ENCODE peak calls at places on chromosomes 1 and 21, in ten cellular contexts. T, E, D, F, L, W, J, B, R and P are unnamed samples.

GRCh38 chr1:110255388-110255787 is 45.3 kb downstream of the KCNC4 start:
- DNase-seq in T (no peak), E (no peak), D (peak), F (no peak), L (no peak), W (no peak), J (peak), B (no peak), R (no peak), P (no peak)

GRCh38 chr1:10726355-10726754 is 70.1 kb downstream of the CASZ1 start:
- DNase-seq in T (no peak), E (no peak), D (no peak), F (no peak), L (no peak), W (no peak), J (peak), B (no peak), R (peak), P (no peak)

GRCh38 chr1:24390924-24391782 is 22.4 kb downstream of the STPG1 start:
- DNase-seq in T (peak), E (peak), D (peak), F (peak), L (peak), W (no peak), J (peak), B (peak), R (peak), P (peak)

GRCh38 chr1:10236405-10237156 is 26.2 kb downstream of the KIF1B start:
- DNase-seq in T (peak), E (no peak), D (no peak), F (no peak), L (no peak), W (no peak), J (no peak), B (no peak), R (no peak), P (no peak)

GRCh38 chr1:78843111-78843908 is 163.2 kb downstream of the ADGRL4 start:
- DNase-seq in T (peak), E (no peak), D (no peak), F (no peak), L (no peak), W (no peak), J (no peak), B (no peak), R (no peak), P (no peak)

GRCh38 chr1:226589008-226589733 is 40.6 kb downstream of the STUM start:
- DNase-seq in T (no peak), E (no peak), D (no peak), F (no peak), L (no peak), W (no peak), J (no peak), B (no peak), R (no peak), P (no peak)

GRCh38 chr1:92476071-92476607 is 10.6 kb downstream of the GFI1 start:
- DNase-seq in T (no peak), E (peak), D (no peak), F (no peak), L (no peak), W (no peak), J (no peak), B (peak), R (no peak), P (no peak)

GRCh38 chr1:241990040-241990439 is 8.9 kb downstream of the MAP1LC3C start:
- DNase-seq in T (peak), E (no peak), D (peak), F (no peak), L (peak), W (no peak), J (peak), B (peak), R (peak), P (no peak)

GRCh38 chr1:9338354-9339250 is 45.9 kb downstream of the SPSB1 start:
- DNase-seq in T (no peak), E (no peak), D (no peak), F (no peak), L (no peak), W (no peak), J (no peak), B (peak), R (no peak), P (no peak)

GRCh38 chr1:94672934-94673333 is 131.4 kb upstream of the F3 start:
- DNase-seq in T (peak), E (no peak), D (no peak), F (no peak), L (no peak), W (no peak), J (no peak), B (no peak), R (no peak), P (no peak)

GRCh38 chr21:46171585-46171984 is 12.7 kb downstream of the SPATC1L start:
- DNase-seq in T (no peak), E (no peak), D (no peak), F (no peak), L (no peak), W (no peak), J (no peak), B (no peak), R (no peak), P (no peak)

GRCh38 chr1:20400341-20401177 is 85.5 kb downstream of the CAMK2N1 start:
- DNase-seq in T (no peak), E (no peak), D (no peak), F (no peak), L (no peak), W (no peak), J (no peak), B (no peak), R (no peak), P (no peak)

GRCh38 chr1:65069186-65069585 is 78.8 kb upstream of the AK4 start:
- DNase-seq in T (no peak), E (no peak), D (no peak), F (no peak), L (no peak), W (no peak), J (no peak), B (peak), R (no peak), P (no peak)

GRCh38 chr1:94350350-94350924 is 67.8 kb upstream of the ABCD3 start:
- DNase-seq in T (no peak), E (no peak), D (no peak), F (no peak), L (no peak), W (no peak), J (no peak), B (no peak), R (no peak), P (no peak)

GRCh38 chr1:96723372-96723771 is 1.8 kb downstream of the PTBP2 start:
- DNase-seq in T (no peak), E (no peak), D (no peak), F (no peak), L (no peak), W (no peak), J (no peak), B (no peak), R (no peak), P (no peak)

GRCh38 chr1:226790545-226791181 is 51.6 kb upstream of the ITPKB start:
- DNase-seq in T (no peak), E (no peak), D (no peak), F (no peak), L (no peak), W (no peak), J (no peak), B (no peak), R (no peak), P (no peak)

GRCh38 chr1:180301135-180301737 is 71.2 kb downstream of the LHX4 start:
- DNase-seq in T (peak), E (no peak), D (no peak), F (no peak), L (no peak), W (no peak), J (no peak), B (no peak), R (no peak), P (no peak)

GRCh38 chr1:200279810-200280411 is 129.9 kb downstream of the ZNF281 start:
- DNase-seq in T (peak), E (peak), D (peak), F (no peak), L (peak), W (no peak), J (no peak), B (peak), R (no peak), P (no peak)

GRCh38 chr1:18921506-18922251 is 19.3 kb upstream of the ALDH4A1 start:
- DNase-seq in T (no peak), E (no peak), D (no peak), F (no peak), L (no peak), W (no peak), J (no peak), B (no peak), R (no peak), P (no peak)